ENCODE peak calls at places on chromosome X, in five cellular contexts. D, X, F, A and U are unnamed samples.

GRCh38 chrX:153926863-153927685 is 1.0 kb upstream of the ARHGAP4 start:
- DNase-seq in D (peak), X (no peak), F (no peak), A (peak), U (no peak)

GRCh38 chrX:22399793-22400192 is 127.1 kb downstream of the CBLL2 start:
- DNase-seq in D (no peak), X (no peak), F (no peak), A (no peak), U (no peak)

GRCh38 chrX:76454456-76454927 is 27.0 kb downstream of the MAGEE1 start:
- DNase-seq in D (peak), X (peak), F (no peak), A (no peak), U (peak)

GRCh38 chrX:53284684-53285447 is 3.5 kb upstream of the IQSEC2 start:
- DNase-seq in D (peak), X (peak), F (peak), A (no peak), U (peak)

GRCh38 chrX:101117701-101118100 is 19.7 kb downstream of the CENPI start:
- DNase-seq in D (no peak), X (no peak), F (no peak), A (no peak), U (no peak)

GRCh38 chrX:101206471-101206870 is 13.1 kb upstream of the DRP2 start:
- DNase-seq in D (peak), X (no peak), F (no peak), A (no peak), U (no peak)

GRCh38 chrX:24498975-24499374 is 33.9 kb downstream of the PDK3 start:
- DNase-seq in D (peak), X (no peak), F (no peak), A (no peak), U (no peak)

GRCh38 chrX:47283015-47283771 is 50.4 kb downstream of the USP11 start:
- DNase-seq in D (peak), X (no peak), F (no peak), A (no peak), U (peak)

GRCh38 chrX:71095971-71096701 is 485 bp downstream of the FOXO4 start:
- DNase-seq in D (peak), X (peak), F (no peak), A (no peak), U (peak)

GRCh38 chrX:10217218-10217617 is 60.4 kb downstream of the CLCN4 start:
- DNase-seq in D (no peak), X (no peak), F (no peak), A (no peak), U (no peak)

GRCh38 chrX:54825716-54826428 is 18.3 kb downstream of the MAGED2 start:
- DNase-seq in D (no peak), X (peak), F (no peak), A (no peak), U (no peak)

GRCh38 chrX:1480082-1480785 is 27.5 kb upstream of the ASMTL start:
- DNase-seq in D (no peak), X (no peak), F (no peak), A (no peak), U (no peak)

GRCh38 chrX:134603806-134604700 is 54.2 kb downstream of the PLAC1 start:
- DNase-seq in D (no peak), X (no peak), F (no peak), A (no peak), U (no peak)

GRCh38 chrX:2351321-2351720 is 149.5 kb downstream of the DHRSX start:
- DNase-seq in D (no peak), X (no peak), F (no peak), A (no peak), U (no peak)

GRCh38 chrX:3699841-3700381 is 13.5 kb downstream of the PRKX start:
- DNase-seq in D (no peak), X (no peak), F (no peak), A (no peak), U (no peak)

GRCh38 chrX:136674270-136674986 is 26.5 kb downstream of the CD40LG start:
- DNase-seq in D (peak), X (no peak), F (no peak), A (no peak), U (no peak)
- TF ChIP-seq CTCF in D (no peak), X (no peak), F (no peak), A (no peak), U (no peak)

GRCh38 chrX:18401848-18402213 is 23.6 kb upstream of the CDKL5 start:
- DNase-seq in D (no peak), X (no peak), F (no peak), A (no peak), U (no peak)

GRCh38 chrX:18410038-18410437 is 15.4 kb upstream of the CDKL5 start:
- DNase-seq in D (no peak), X (no peak), F (no peak), A (no peak), U (no peak)

GRCh38 chrX:18406531-18407266 is 18.7 kb upstream of the CDKL5 start:
- DNase-seq in D (no peak), X (no peak), F (no peak), A (no peak), U (no peak)
- TF ChIP-seq CTCF in D (no peak), X (no peak), F (no peak), A (no peak), U (no peak)

DNA sequence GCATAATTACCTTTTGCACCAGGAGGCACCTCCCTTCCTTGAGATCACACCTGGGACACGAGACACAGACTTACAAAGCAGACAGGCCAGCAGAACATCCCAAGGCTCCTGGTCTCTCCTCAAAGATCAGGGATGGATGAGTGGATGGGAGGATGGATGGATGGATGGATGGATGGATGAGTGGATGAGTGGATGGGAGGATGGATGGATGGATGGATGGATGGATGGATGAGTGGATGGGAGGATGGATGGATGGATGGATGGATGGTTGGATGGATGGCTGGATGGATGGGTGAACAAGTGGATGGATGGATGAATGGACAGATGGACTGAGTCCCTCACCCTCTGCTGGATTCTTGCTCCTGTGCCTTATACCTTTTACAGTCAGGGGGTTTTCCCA is 364.0 kb downstream of the BCOR start:
- DNase-seq in D (no peak), X (no peak), F (no peak), A (no peak), U (no peak)
- TF ChIP-seq CTCF in D (no peak), X (no peak), F (no peak), A (no peak), U (no peak)

GRCh38 chrX:104342065-104342464 is 87.3 kb upstream of the ESX1 start:
- DNase-seq in D (no peak), X (no peak), F (no peak), A (no peak), U (no peak)

GRCh38 chrX:104347860-104348259 is 93.1 kb upstream of the ESX1 start:
- DNase-seq in D (no peak), X (no peak), F (no peak), A (no peak), U (no peak)

DNA sequence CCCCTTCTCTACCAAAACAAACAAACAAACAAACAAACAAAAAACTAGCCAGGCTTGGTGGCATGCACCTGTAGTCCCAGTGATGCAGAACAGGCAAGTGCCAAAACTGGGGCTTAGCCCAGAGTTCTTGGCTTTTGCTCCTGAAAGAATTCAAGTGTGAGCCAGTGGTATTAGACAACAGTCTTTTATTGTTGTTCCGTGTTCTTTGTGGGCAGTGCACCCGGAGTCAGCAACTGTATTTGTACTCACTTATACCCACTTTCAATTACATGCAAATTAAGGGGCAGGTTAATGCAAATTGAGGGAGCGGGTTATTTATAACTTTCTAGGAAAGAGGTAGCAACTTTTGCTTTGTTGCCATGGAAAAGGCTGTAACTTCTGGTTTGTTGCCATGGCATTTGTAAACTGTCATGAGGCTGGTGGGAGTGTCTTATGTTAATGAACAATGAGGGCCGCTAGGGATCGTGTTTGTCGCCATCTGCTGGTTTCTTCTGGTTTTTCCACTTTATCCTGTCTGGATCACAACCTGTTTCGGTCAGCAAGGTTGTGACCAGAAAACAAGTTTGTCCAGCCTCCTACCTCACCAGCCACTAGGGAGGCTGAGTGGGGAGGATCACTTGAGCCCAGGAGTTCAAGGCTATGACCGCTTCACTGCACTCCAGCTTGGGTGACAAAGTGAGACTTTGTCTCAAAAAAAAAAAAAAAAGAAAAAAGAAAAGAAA is 88.8 kb upstream of the ESX1 start:
- DNase-seq in D (no peak), X (peak), F (peak), A (no peak), U (peak)
- TF ChIP-seq CTCF in D (peak), X (no peak), F (peak), A (no peak), U (peak)

GRCh38 chrX:111165902-111166301 is 69.9 kb downstream of the PAK3 start:
- DNase-seq in D (no peak), X (no peak), F (no peak), A (no peak), U (no peak)

GRCh38 chrX:111169141-111169540 is 73.2 kb downstream of the PAK3 start:
- DNase-seq in D (no peak), X (no peak), F (no peak), A (no peak), U (no peak)

GRCh38 chrX:111164728-111165127 is 68.7 kb downstream of the PAK3 start:
- DNase-seq in D (no peak), X (no peak), F (no peak), A (no peak), U (no peak)

GRCh38 chrX:111168314-111168713 is 72.3 kb downstream of the PAK3 start:
- DNase-seq in D (no peak), X (peak), F (no peak), A (no peak), U (peak)

GRCh38 chrX:111167334-111167733 is 71.3 kb downstream of the PAK3 start:
- DNase-seq in D (no peak), X (no peak), F (no peak), A (no peak), U (no peak)
- TF ChIP-seq CTCF in D (no peak), X (no peak), F (no peak), A (no peak), U (no peak)

DNA sequence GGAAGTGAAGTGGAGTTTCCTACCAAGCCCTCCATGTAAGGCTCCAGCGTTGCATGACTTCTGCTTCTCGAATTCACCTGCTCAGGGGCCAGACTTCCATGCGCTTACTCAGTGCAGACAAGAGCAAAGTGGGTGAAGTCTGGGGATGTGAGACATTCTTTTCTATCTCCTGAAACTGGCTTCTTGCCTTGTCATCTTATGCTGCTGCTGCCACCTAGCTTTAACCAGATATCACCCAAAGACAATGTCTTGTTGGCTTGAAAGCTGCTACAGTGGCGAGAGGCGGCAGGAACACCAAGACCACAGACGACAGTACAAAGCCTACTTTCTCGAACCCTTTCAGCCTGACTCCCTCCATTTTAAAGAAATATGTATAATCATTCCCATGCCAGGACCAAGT is 103.6 kb upstream of the ADGRG2 start:
- DNase-seq in D (peak), X (peak), F (no peak), A (no peak), U (no peak)
- TF ChIP-seq CTCF in D (no peak), X (no peak), F (no peak), A (no peak), U (no peak)